ENCODE peak calls at places on chromosomes 7 and 10, in four cellular contexts. N is testis, V is AG04450, T is cardiac fibroblast. W is an unnamed sample.
A peak's percentile ranks its signal among the peaks of the same experiment; 100 is the strongest.

GRCh38 chr7:143257501-143257900 is 5.7 kb upstream of the GSTK1 start:
- DNase-seq in V (no peak), T (no peak), N (no peak), W (no peak)

GRCh38 chr7:108406474-108406873 is 49.8 kb downstream of the NRCAM start:
- DNase-seq in V (peak; percentile 11), N (no peak), T (peak; percentile 91), W (peak; percentile 44)

GRCh38 chr7:29285451-29285807 is 90.9 kb downstream of the CHN2 start:
- DNase-seq in N (no peak), V (no peak), T (peak; percentile 92), W (peak; percentile 98)

GRCh38 chr7:24923172-24923865 is 56.7 kb downstream of the OSBPL3 start:
- DNase-seq in T (no peak), V (no peak), N (no peak), W (no peak)

GRCh38 chr10:101830322-101831168 is 12.3 kb upstream of the OGA start:
- DNase-seq in T (peak; percentile 87), N (peak; percentile 89), V (peak; percentile 78), W (peak; percentile 84)

GRCh38 chr7:90210925-90211324 is 615 bp upstream of the STEAP2 start:
- DNase-seq in T (no peak), N (peak; percentile 16), V (no peak), W (no peak)

GRCh38 chr10:132523561-132524442 is 13.8 kb upstream of the INPP5A start:
- DNase-seq in T (no peak), V (no peak), N (no peak), W (no peak)

GRCh38 chr7:89042963-89043362 is 247.4 kb upstream of the TEX47 start:
- DNase-seq in N (no peak), V (no peak), T (no peak), W (no peak)

GRCh38 chr10:635088-635861 is 54.2 kb downstream of the DIP2C start:
- DNase-seq in V (no peak), N (no peak), T (no peak), W (no peak)

GRCh38 chr7:126436213-126436868 is 816.4 kb downstream of the GRM8 start:
- DNase-seq in N (no peak), T (no peak), V (no peak), W (no peak)

GRCh38 chr10:44801383-44802327 is 109.5 kb upstream of the TMEM72 start:
- DNase-seq in T (peak; percentile 98), V (peak; percentile 82), N (peak; percentile 89), W (peak; percentile 94)

GRCh38 chr7:145919712-145920111 is 196.9 kb upstream of the CNTNAP2 start:
- DNase-seq in V (no peak), N (no peak), T (no peak), W (no peak)

GRCh38 chr10:13775786-13776780 is 189.3 kb downstream of the PRPF18 start:
- DNase-seq in V (peak; percentile 55), N (no peak), T (peak; percentile 94), W (peak; percentile 81)

GRCh38 chr7:73839743-73840714 is 2.3 kb downstream of the METTL27 start:
- DNase-seq in T (no peak), V (no peak), N (no peak), W (no peak)

GRCh38 chr7:99789441-99790070 is 5.6 kb upstream of the CYP3A4 start:
- DNase-seq in V (no peak), N (no peak), T (peak; percentile 17), W (no peak)

GRCh38 chr7:98733036-98733435 is 116.0 kb downstream of the NPTX2 start:
- DNase-seq in N (peak; percentile 74), V (no peak), T (peak; percentile 47), W (no peak)

GRCh38 chr7:137970263-137970975 is 31.5 kb downstream of the CREB3L2 start:
- DNase-seq in T (peak; percentile 89), N (peak; percentile 79), V (no peak), W (peak; percentile 92)

GRCh38 chr7:5284304-5285281 is 1.9 kb downstream of the SLC29A4 start:
- DNase-seq in T (peak; percentile 15), N (peak; percentile 57), V (no peak), W (peak; percentile 14)

GRCh38 chr10:101630420-101630920 is 42.3 kb downstream of the DPCD start:
- DNase-seq in N (no peak), T (no peak), V (no peak), W (no peak)

GRCh38 chr7:98081351-98081750 is 25.3 kb upstream of the LMTK2 start:
- DNase-seq in V (no peak), N (no peak), T (no peak), W (no peak)

GRCh38 chr10:104642311-104643022 is 1.4 kb downstream of the SORCS3 start:
- DNase-seq in N (peak; percentile 76), V (no peak), T (no peak), W (peak; percentile 12)

GRCh38 chr7:116503835-116504234 is 4.3 kb downstream of the CAV2 start:
- DNase-seq in T (no peak), N (no peak), V (no peak), W (no peak)

GRCh38 chr10:121935702-121936101 is 7.9 kb upstream of the ATE1 start:
- DNase-seq in V (no peak), T (no peak), N (no peak), W (no peak)

GRCh38 chr10:121930729-121931085 is 2.9 kb upstream of the ATE1 start:
- DNase-seq in T (no peak), V (no peak), N (no peak), W (no peak)

GRCh38 chr10:121941532-121941931 is 13.7 kb upstream of the ATE1 start:
- DNase-seq in T (no peak), V (no peak), N (no peak), W (no peak)

GRCh38 chr10:121936295-121936694 is 8.5 kb upstream of the ATE1 start:
- DNase-seq in T (no peak), V (no peak), N (no peak), W (no peak)
- H3K4me3 ChIP-seq in T (no peak overlapping the region), V (no peak overlapping the region), N (no peak overlapping the region), W (no peak overlapping the region)

GRCh38 chr7:100891555-100891954 is 2.0 kb upstream of the UFSP1 start:
- DNase-seq in V (no peak), N (no peak), T (peak; percentile 66), W (no peak)
- H3K4me3 ChIP-seq in V (no peak overlapping the region), N (no peak overlapping the region), T (no peak overlapping the region), W (no peak overlapping the region)

GRCh38 chr10:114603943-114604342 is 54.1 kb downstream of the ABLIM1 start:
- DNase-seq in N (no peak), V (no peak), T (no peak), W (peak; percentile 17)

GRCh38 chr10:114603303-114603702 is 54.8 kb downstream of the ABLIM1 start:
- DNase-seq in V (no peak), N (no peak), T (no peak), W (no peak)

GRCh38 chr10:114607358-114607998 is 50.6 kb downstream of the ABLIM1 start:
- DNase-seq in V (no peak), T (peak; percentile 43), N (no peak), W (peak; percentile 71)

GRCh38 chr10:114605155-114605797 is 52.8 kb downstream of the ABLIM1 start:
- DNase-seq in V (no peak), N (no peak), T (no peak), W (no peak)

DNA sequence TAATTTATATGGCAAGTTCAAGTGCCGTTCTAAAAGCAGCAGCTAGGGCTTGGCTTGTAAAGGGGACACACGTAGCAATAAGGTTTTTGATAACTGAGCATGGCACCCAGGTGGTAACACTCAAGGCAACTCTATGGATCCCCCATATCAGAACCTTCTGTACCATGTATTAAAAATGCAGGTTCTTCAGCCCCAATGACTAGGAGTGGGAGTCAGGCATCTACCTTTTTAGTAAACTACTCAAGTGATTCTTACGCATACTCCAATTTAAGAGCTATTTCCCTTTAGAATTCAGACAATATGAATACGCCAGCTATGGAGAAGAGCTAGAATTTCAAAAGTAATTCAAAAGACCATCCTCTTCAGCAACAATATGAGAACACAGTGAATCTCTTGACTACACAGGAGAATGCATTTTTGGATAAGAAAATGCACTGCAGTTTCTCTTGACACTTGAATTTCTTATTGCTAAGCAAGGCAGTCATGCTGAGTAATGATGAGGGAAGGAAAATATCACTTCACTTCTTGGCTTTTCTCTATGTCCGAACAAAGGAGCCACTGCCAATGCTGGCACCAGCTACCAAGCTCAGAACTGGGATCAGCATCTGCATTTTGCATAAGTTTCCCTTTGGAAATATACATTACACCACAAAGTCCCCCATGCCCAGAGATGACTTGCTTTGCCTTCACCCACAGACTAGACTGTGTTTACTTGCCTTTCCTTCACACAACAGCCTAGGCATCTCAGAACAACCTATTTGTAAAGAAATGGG is 53.5 kb downstream of the ABLIM1 start:
- DNase-seq in T (no peak), V (no peak), N (no peak), W (no peak)
- H3K4me3 ChIP-seq in T (no peak overlapping the region), V (no peak overlapping the region), N (no peak overlapping the region), W (no peak overlapping the region)

DNA sequence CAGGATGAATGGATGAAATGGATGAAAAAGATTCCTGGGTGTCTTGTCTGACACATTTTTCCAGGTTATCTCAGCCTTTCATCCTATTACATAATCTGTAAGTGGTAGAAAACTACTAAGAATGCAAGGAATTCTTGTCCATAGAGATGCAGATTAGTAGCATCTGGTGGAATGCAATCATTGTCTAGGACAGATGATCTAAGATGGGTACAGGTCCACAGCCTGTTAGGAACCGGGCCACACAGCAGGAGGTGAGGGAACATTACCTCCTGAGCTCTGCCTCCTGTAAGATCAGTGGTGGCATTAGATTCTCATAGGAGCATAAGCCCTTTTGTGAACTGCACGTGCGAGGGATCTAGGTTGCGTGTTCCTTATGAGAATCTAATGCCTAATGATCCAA is 225.0 kb downstream of the CALN1 start:
- DNase-seq in N (no peak), T (no peak), V (no peak), W (no peak)
- H3K4me3 ChIP-seq in N (no peak overlapping the region), T (no peak overlapping the region), V (no peak overlapping the region), W (no peak overlapping the region)

W was measured in astrocyte of the spinal cord.